ENCODE peak calls at places on chromosomes 1 and 21, in nine cellular contexts. X is Calu3; Q is endothelial cell; U is bronchial epithelial cell; J is WTC11; W is left ventricle myocardium inferior; E is AG04450; P is CD8-positive, alpha-beta T cell; Z is psoas muscle. O is an unnamed sample.

GRCh38 chr1:216910081-216910840 is 187.0 kb upstream of the ESRRG start:
- DNase-seq in X (no peak), Q (no peak), U (no peak), J (no peak), W (no peak), E (no peak), P (no peak), Z (no peak), O (no peak)

GRCh38 chr1:55276671-55277376 is 61.7 kb upstream of the USP24 start:
- DNase-seq in X (no peak), Q (no peak), U (no peak), J (no peak), W (peak), E (no peak), P (no peak), Z (peak), O (no peak)

GRCh38 chr1:39413902-39414528 is 77.4 kb upstream of the BMP8A start:
- DNase-seq in X (no peak), Q (no peak), U (no peak), J (no peak), W (no peak), E (no peak), P (no peak), Z (no peak), O (no peak)

GRCh38 chr1:176993587-176993986 is 170.9 kb downstream of the ASTN1 start:
- DNase-seq in X (no peak), Q (no peak), U (no peak), J (no peak), W (no peak), E (no peak), P (no peak), Z (no peak), O (no peak)

GRCh38 chr1:39098569-39099250 is 72.6 kb downstream of the NDUFS5 start:
- DNase-seq in X (peak), Q (peak), U (peak), J (peak), W (peak), E (peak), P (peak), Z (peak), O (peak)

GRCh38 chr1:241424480-241424971 is 67.5 kb upstream of the RGS7 start:
- DNase-seq in X (peak), Q (peak), U (no peak), J (peak), W (no peak), E (no peak), P (no peak), Z (peak), O (no peak)

GRCh38 chr1:117895482-117896114 is 33.8 kb downstream of the GDAP2 start:
- DNase-seq in X (peak), Q (peak), U (peak), J (peak), W (no peak), E (peak), P (peak), Z (peak), O (peak)

GRCh38 chr21:42677339-42678117 is 24.1 kb downstream of the PDE9A start:
- DNase-seq in X (peak), Q (no peak), U (peak), J (no peak), W (no peak), E (no peak), P (no peak), Z (peak), O (no peak)

GRCh38 chr1:24555591-24556413 is at the start of gene NCMAP:
- DNase-seq in X (peak), Q (peak), U (no peak), J (peak), W (peak), E (no peak), P (no peak), Z (no peak), O (no peak)

GRCh38 chr1:63812071-63812700 is 38.4 kb downstream of the ROR1 start:
- DNase-seq in X (no peak), Q (no peak), U (no peak), J (no peak), W (no peak), E (no peak), P (no peak), Z (no peak), O (no peak)

GRCh38 chr1:222521299-222522104 is 26.4 kb downstream of the HHIPL2 start:
- DNase-seq in X (no peak), Q (no peak), U (peak), J (no peak), W (no peak), E (no peak), P (no peak), Z (no peak), O (no peak)

GRCh38 chr1:61980561-61980960 is 214.1 kb upstream of the L1TD1 start:
- DNase-seq in X (no peak), Q (no peak), U (no peak), J (peak), W (no peak), E (no peak), P (no peak), Z (no peak), O (no peak)

GRCh38 chr1:31394628-31395193 is 18.3 kb upstream of the SERINC2 start:
- DNase-seq in X (peak), Q (peak), U (peak), J (peak), W (peak), E (peak), P (peak), Z (peak), O (no peak)

GRCh38 chr1:63698001-63698838 is 75.6 kb upstream of the ROR1 start:
- DNase-seq in X (peak), Q (no peak), U (no peak), J (no peak), W (peak), E (no peak), P (no peak), Z (no peak), O (no peak)

GRCh38 chr1:19113362-19114092 is 96.5 kb downstream of the UBR4 start:
- DNase-seq in X (peak), Q (peak), U (peak), J (no peak), W (no peak), E (no peak), P (no peak), Z (no peak), O (no peak)

GRCh38 chr1:5856246-5856815 is 135.9 kb downstream of the NPHP4 start:
- DNase-seq in X (no peak), Q (no peak), U (peak), J (no peak), W (no peak), E (no peak), P (no peak), Z (no peak), O (no peak)

GRCh38 chr1:204410764-204411450 is 710 bp downstream of the PPP1R15B start:
- DNase-seq in X (peak), Q (peak), U (peak), J (peak), W (peak), E (no peak), P (no peak), Z (peak), O (no peak)

GRCh38 chr21:36434144-36434543 is 45.8 kb downstream of the CLDN14 start:
- DNase-seq in X (no peak), Q (no peak), U (no peak), J (no peak), W (no peak), E (no peak), P (no peak), Z (no peak), O (no peak)

GRCh38 chr1:88685239-88685604 is 1.1 kb downstream of the PKN2 start:
- DNase-seq in X (no peak), Q (no peak), U (peak), J (no peak), W (no peak), E (no peak), P (no peak), Z (no peak), O (no peak)

GRCh38 chr1:104402178-104402577 is 652.5 kb downstream of the AMY1C start:
- DNase-seq in X (no peak), Q (no peak), U (no peak), J (no peak), W (no peak), E (no peak), P (no peak), Z (no peak), O (no peak)

GRCh38 chr21:45655071-45655470 is 11.5 kb downstream of the PCBP3 start:
- DNase-seq in X (no peak), Q (no peak), U (peak), J (no peak), W (no peak), E (peak), P (no peak), Z (no peak), O (peak)

GRCh38 chr1:176691251-176692228 is 228.6 kb downstream of the PAPPA2 start:
- DNase-seq in X (peak), Q (peak), U (peak), J (peak), W (no peak), E (peak), P (no peak), Z (no peak), O (peak)

GRCh38 chr1:21665711-21666571 is 3.2 kb downstream of the RAP1GAP start:
- DNase-seq in X (no peak), Q (no peak), U (peak), J (no peak), W (peak), E (no peak), P (no peak), Z (no peak), O (no peak)

GRCh38 chr1:39943471-39944290 is 11.3 kb upstream of the MFSD2A start:
- DNase-seq in X (no peak), Q (no peak), U (peak), J (no peak), W (no peak), E (no peak), P (no peak), Z (no peak), O (no peak)

GRCh38 chr1:201703646-201704438 is 125.1 kb upstream of the IPO9 start:
- DNase-seq in X (peak), Q (peak), U (peak), J (peak), W (peak), E (no peak), P (peak), Z (peak), O (no peak)

DNA sequence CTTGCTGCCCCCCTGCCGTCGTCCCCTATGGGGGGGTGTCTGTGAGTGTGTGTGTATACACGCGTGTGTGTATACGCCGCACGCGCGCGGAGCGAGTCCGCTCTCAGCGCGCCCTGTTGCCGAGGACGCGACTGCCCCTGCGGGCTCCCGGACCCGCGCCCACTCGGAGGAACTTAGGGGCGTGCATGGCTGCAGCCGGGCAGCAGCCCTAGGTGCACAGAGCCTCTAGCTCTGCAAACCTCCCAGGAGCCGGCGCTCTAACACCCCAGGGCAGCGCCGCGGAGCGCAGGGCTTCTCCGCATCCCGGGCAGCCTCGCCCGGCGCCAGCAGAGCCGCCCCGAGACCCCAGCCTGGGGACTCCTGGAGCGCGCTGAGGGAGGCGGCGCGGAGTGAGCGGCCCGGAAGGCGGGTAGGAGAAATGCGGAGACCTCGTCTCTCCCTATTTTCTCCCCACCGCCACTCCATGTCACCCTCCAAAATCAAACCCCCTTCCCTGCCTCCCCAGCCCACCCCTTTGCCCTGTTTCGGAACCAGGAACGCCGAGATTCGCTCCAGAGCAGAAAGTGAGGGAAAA is 574 bp downstream of the ITPKB start:
- DNase-seq in X (peak), Q (peak), U (peak), J (peak), W (peak), E (no peak), P (no peak), Z (peak), O (no peak)
- TF ChIP-seq CTCF in X (no peak), Q (no peak), U (peak), J (no peak), W (no peak), E (peak), P (no peak), Z (peak), O (peak)

GRCh38 chr1:1784933-1785332 is 6.7 kb upstream of the NADK start:
- DNase-seq in X (no peak), Q (no peak), U (no peak), J (no peak), W (no peak), E (no peak), P (no peak), Z (no peak), O (no peak)

GRCh38 chr1:1788136-1788535 is 9.9 kb upstream of the NADK start:
- DNase-seq in X (no peak), Q (no peak), U (no peak), J (no peak), W (no peak), E (no peak), P (no peak), Z (no peak), O (no peak)

GRCh38 chr1:1785666-1786065 is 7.4 kb upstream of the NADK start:
- DNase-seq in X (no peak), Q (no peak), U (no peak), J (no peak), W (no peak), E (no peak), P (no peak), Z (no peak), O (no peak)

GRCh38 chr1:1787206-1787605 is 8.9 kb upstream of the NADK start:
- DNase-seq in X (no peak), Q (no peak), U (no peak), J (no peak), W (no peak), E (no peak), P (no peak), Z (no peak), O (no peak)

DNA sequence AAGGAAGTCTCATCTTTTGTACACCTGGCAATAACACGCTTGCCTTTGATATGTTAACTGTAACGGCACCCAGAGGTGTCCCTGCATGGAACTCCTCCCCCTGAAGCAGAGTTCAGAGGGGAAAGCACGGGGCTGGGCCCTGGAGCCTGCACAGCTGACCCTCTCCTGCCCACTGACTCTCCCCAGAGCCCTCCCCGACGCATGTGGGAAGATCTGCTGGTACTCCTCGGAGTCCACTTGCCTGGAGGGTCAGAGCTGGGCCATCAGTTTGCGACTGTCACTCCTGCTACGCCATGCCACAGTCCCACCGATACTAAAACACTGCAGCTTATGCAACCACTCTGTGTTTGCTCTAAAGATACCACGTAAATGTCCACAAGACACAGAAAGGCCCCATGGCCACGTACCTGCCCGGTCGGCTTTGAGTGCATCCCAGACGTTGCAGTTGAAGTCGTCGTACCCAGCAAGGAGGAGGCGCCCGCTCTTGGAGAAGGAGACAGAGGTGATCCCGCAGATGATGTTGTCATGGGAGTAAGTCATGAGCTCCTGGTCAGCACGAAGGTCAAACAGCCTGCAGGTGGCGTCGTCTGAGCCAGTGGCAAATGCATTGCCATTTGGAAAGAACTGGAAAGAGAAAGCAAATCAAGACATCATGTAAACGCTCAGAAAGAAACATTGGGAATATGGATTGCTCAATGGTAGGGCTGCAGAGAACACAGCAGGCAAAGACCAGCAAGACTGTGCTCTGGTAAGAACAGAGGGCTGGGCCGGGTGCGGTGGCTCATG is 10.6 kb upstream of the NADK start:
- DNase-seq in X (peak), Q (peak), U (no peak), J (peak), W (no peak), E (no peak), P (no peak), Z (no peak), O (no peak)
- TF ChIP-seq CTCF in X (no peak), Q (peak), U (peak), J (no peak), W (peak), E (peak), P (no peak), Z (peak), O (peak)

GRCh38 chr1:223551610-223552009 is 113.9 kb downstream of the CAPN8 start:
- DNase-seq in X (no peak), Q (no peak), U (no peak), J (no peak), W (no peak), E (no peak), P (no peak), Z (no peak), O (no peak)

GRCh38 chr1:223558512-223558911 is 107.0 kb downstream of the CAPN8 start:
- DNase-seq in X (no peak), Q (no peak), U (no peak), J (no peak), W (no peak), E (no peak), P (no peak), Z (no peak), O (no peak)

GRCh38 chr1:223556414-223557124 is 108.9 kb downstream of the CAPN8 start:
- DNase-seq in X (peak), Q (peak), U (peak), J (peak), W (no peak), E (no peak), P (no peak), Z (peak), O (no peak)

GRCh38 chr1:223553957-223554356 is 111.5 kb downstream of the CAPN8 start:
- DNase-seq in X (no peak), Q (no peak), U (no peak), J (no peak), W (no peak), E (no peak), P (no peak), Z (no peak), O (no peak)

GRCh38 chr1:223557125-223557465 is 108.4 kb downstream of the CAPN8 start:
- DNase-seq in X (no peak), Q (no peak), U (no peak), J (no peak), W (no peak), E (no peak), P (no peak), Z (no peak), O (no peak)
- TF ChIP-seq CTCF in X (no peak), Q (peak), U (no peak), J (no peak), W (no peak), E (no peak), P (no peak), Z (no peak), O (no peak)

GRCh38 chr1:247373721-247374141 is 42.1 kb upstream of the ZNF496 start:
- DNase-seq in X (no peak), Q (peak), U (no peak), J (peak), W (peak), E (no peak), P (peak), Z (peak), O (no peak)
- TF ChIP-seq CTCF in X (no peak), Q (peak), U (peak), J (peak), W (peak), E (peak), P (peak), Z (peak), O (peak)

DNA sequence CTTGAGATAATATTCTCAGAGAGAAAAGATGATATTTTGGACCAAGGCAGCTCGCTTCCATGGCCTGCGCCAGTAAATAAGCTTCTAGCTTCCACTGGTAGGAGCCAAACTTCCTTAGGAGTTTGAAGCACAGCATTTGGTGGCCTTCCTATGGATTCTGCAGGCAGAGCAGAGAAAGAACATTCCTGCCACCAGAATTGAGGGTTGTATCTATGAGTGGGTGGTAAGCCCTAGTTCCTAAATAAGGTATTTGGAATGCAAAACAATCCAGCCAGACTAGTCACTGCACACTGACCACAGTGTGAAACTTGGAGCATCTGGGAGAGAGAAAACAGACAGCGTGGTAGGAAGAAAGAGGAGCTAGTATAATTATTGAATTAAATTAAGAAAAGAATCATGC is 54.1 kb upstream of the BCAR3 start:
- DNase-seq in X (no peak), Q (no peak), U (peak), J (no peak), W (no peak), E (peak), P (no peak), Z (no peak), O (peak)
- TF ChIP-seq CTCF in X (no peak), Q (no peak), U (no peak), J (no peak), W (no peak), E (peak), P (no peak), Z (no peak), O (peak)

DNA sequence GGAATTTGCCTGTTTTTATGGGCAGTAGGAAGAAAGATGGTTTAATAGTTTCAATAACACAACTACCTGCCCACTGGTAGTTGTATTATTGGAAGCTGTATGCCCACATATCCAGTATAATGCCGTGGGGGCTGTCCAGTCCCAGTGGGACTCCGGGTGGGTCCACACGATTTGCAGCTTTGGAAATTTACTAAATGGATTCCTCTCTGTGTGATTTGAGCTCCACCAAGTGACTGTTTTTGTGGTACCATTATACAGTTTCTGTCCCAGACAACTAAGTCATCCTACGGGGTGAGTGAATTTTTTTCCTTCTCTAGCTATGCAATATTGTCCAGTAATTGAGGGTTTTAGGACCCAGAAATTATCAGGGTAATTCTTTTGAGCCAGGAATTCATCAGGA is 86.8 kb downstream of the PLA2G4A start:
- DNase-seq in X (no peak), Q (no peak), U (no peak), J (no peak), W (no peak), E (no peak), P (no peak), Z (no peak), O (no peak)
- TF ChIP-seq CTCF in X (no peak), Q (no peak), U (no peak), J (no peak), W (no peak), E (no peak), P (no peak), Z (no peak), O (no peak)

DNA sequence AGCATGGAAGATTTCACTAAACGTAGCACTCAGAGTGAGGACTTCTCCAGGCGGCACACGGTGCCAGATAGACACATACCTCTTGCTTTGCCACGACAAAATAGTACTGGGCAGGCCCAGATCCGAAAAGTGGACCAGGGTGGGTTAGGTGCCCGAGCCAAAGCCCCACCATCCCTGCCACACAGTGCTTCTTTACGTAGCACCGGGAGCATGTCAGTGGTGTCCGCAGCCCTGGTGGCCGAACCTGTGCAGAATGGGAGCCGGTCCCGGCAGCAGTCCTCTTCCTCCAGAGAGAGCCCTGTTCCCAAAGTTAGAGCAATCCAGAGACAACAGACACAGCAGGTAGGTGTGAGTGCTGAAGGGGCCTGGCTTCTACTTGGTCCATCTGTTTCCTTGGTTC is 38.6 kb downstream of the CLEC20A start:
- DNase-seq in X (no peak), Q (peak), U (no peak), J (no peak), W (no peak), E (no peak), P (no peak), Z (no peak), O (no peak)
- TF ChIP-seq CTCF in X (no peak), Q (no peak), U (no peak), J (no peak), W (no peak), E (no peak), P (no peak), Z (no peak), O (no peak)

O was measured in AG09319.